ENCODE peak calls at places on chromosomes 3 and 15, in seven cellular contexts. E is HCT116, G is SK-N-SH, Y is K562, F is H1, A is GM12878, M is HepG2. P is an unnamed sample. For H3K4me1 and H3K36me3, the result is how much of the 10 kb centered on the place peaks cover.

GRCh38 chr3:159996018-159996417 is 7.4 kb downstream of the IL12A start:
- DNase-seq in M (no peak), F (no peak), A (no peak), Y (no peak), G (no peak), E (no peak), P (no peak)

GRCh38 chr15:34708422-34708821 is 46.4 kb downstream of the GJD2 start:
- DNase-seq in F (no peak), E (peak), Y (peak), A (no peak), G (peak), M (peak), P (no peak)

GRCh38 chr3:87426916-87427315 is 150.5 kb upstream of the POU1F1 start:
- DNase-seq in G (no peak), M (no peak), Y (no peak), F (no peak), E (no peak), A (no peak), P (no peak)

GRCh38 chr15:99441871-99442267 is 123.9 kb upstream of the MEF2A start:
- DNase-seq in Y (no peak), A (no peak), E (no peak), F (no peak), M (no peak), G (peak), P (no peak)

GRCh38 chr3:13161771-13162535 is 88.7 kb upstream of the IQSEC1 start:
- DNase-seq in A (no peak), M (no peak), E (no peak), Y (no peak), F (no peak), G (no peak), P (no peak)

GRCh38 chr3:71779674-71780377 is 5.1 kb downstream of the PROK2 start:
- DNase-seq in Y (no peak), G (no peak), F (no peak), E (no peak), M (no peak), A (no peak), P (no peak)

GRCh38 chr3:144499346-144499745 is 527.7 kb downstream of the DIPK2A start:
- DNase-seq in F (no peak), Y (no peak), E (no peak), A (no peak), G (no peak), M (no peak), P (no peak)

GRCh38 chr15:42146551-42147430 is 9.6 kb downstream of the PLA2G4F start:
- DNase-seq in G (no peak), E (no peak), M (no peak), F (no peak), Y (peak), A (no peak), P (no peak)

GRCh38 chr3:133600682-133601081 is 27.2 kb downstream of the CDV3 start:
- DNase-seq in E (no peak), M (no peak), G (no peak), A (no peak), F (no peak), Y (no peak), P (no peak)

GRCh38 chr3:120908803-120909601 is 997 bp downstream of the STXBP5L start:
- DNase-seq in E (no peak), M (no peak), F (no peak), A (no peak), G (no peak), Y (no peak), P (no peak)

GRCh38 chr3:170095771-170096170 is 58.0 kb downstream of the GPR160 start:
- DNase-seq in F (no peak), M (no peak), E (no peak), Y (no peak), A (no peak), G (no peak), P (no peak)

GRCh38 chr3:196472286-196472685 is 31.3 kb downstream of the RNF168 start:
- DNase-seq in A (no peak), G (no peak), Y (no peak), F (no peak), M (no peak), E (no peak), P (no peak)

GRCh38 chr3:116423945-116424344 is 21.3 kb downstream of the LSAMP start:
- DNase-seq in M (no peak), A (no peak), E (no peak), F (no peak), G (no peak), Y (no peak), P (no peak)

GRCh38 chr3:139505829-139506386 is 29.6 kb upstream of the RBP2 start:
- DNase-seq in A (no peak), E (no peak), M (no peak), G (no peak), F (no peak), Y (no peak), P (no peak)

GRCh38 chr3:56860948-56861347 is 59.2 kb upstream of the ARHGEF3 start:
- DNase-seq in Y (no peak), A (no peak), G (no peak), E (no peak), M (no peak), F (no peak), P (no peak)

GRCh38 chr15:51341366-51342248 is at the start of gene GLDN:
- DNase-seq in Y (no peak), A (no peak), F (peak), G (peak), M (no peak), E (no peak), P (peak)

GRCh38 chr3:56792201-56792600 is 9.5 kb downstream of the ARHGEF3 start:
- DNase-seq in Y (no peak), A (no peak), F (no peak), M (peak), G (no peak), E (no peak), P (no peak)

GRCh38 chr15:70892912-70893560 is 410 bp downstream of the LRRC49 start:
- DNase-seq in M (peak), G (peak), A (no peak), Y (no peak), F (no peak), E (no peak), P (no peak)

GRCh38 chr3:40719660-40720287 is 195.0 kb downstream of the ZNF621 start:
- DNase-seq in M (peak), F (peak), A (no peak), G (no peak), Y (peak), E (peak), P (peak)

GRCh38 chr3:109224333-109224732 is 87.8 kb downstream of the C3orf85 start:
- DNase-seq in A (no peak), M (peak), G (no peak), E (peak), F (peak), Y (no peak), P (no peak)

GRCh38 chr3:56810912-56811544 is 9.3 kb upstream of the ARHGEF3 start:
- DNase-seq in F (no peak), M (no peak), E (no peak), A (no peak), Y (no peak), G (no peak), P (no peak)

GRCh38 chr3:194265505-194265892 is 85.6 kb downstream of the CPN2 start:
- DNase-seq in A (no peak), G (peak), E (no peak), M (no peak), F (no peak), Y (no peak), P (no peak)

GRCh38 chr3:105676621-105677300 is 192.1 kb downstream of the CBLB start:
- DNase-seq in G (no peak), A (no peak), F (no peak), E (no peak), M (no peak), Y (no peak), P (no peak)

GRCh38 chr3:99188936-99189335 is 287.4 kb upstream of the DCBLD2 start:
- DNase-seq in A (no peak), F (no peak), M (no peak), Y (no peak), G (no peak), E (no peak), P (no peak)

GRCh38 chr3:10973196-10973595 is 19.4 kb upstream of the SLC6A1 start:
- DNase-seq in E (no peak), Y (no peak), F (no peak), A (no peak), M (no peak), G (no peak), P (no peak)

GRCh38 chr3:111577798-111578685 is 17.1 kb downstream of the ZBED2 start:
- DNase-seq in Y (no peak), G (peak), M (peak), F (no peak), E (peak), A (peak), P (peak)

GRCh38 chr15:71634820-71635219 is 175.5 kb upstream of the NR2E3 start:
- DNase-seq in Y (no peak), E (no peak), F (no peak), M (no peak), A (no peak), G (peak), P (peak)

GRCh38 chr15:77346637-77347036 is 73.3 kb downstream of the PEAK1 start:
- DNase-seq in A (no peak), Y (no peak), E (no peak), M (peak), F (no peak), G (no peak), P (no peak)

GRCh38 chr15:37096878-37097568 is 3.3 kb downstream of the MEIS2 start:
- DNase-seq in M (no peak), A (no peak), F (no peak), E (no peak), Y (no peak), G (peak), P (no peak)

GRCh38 chr15:77810180-77810579 is 177.5 kb upstream of the LINGO1 start:
- DNase-seq in F (no peak), M (no peak), E (no peak), Y (no peak), G (no peak), A (no peak), P (no peak)

GRCh38 chr3:151873433-151873832 is at the start of gene SUCNR1:
- DNase-seq in F (no peak), G (no peak), A (no peak), Y (no peak), M (no peak), E (no peak), P (no peak)

GRCh38 chr15:33126559-33127290 is 67.8 kb downstream of the FMN1 start:
- DNase-seq in F (no peak), E (peak), Y (no peak), G (peak), M (peak), A (no peak), P (peak)

GRCh38 chr3:14423197-14423743 is 20.9 kb downstream of the SLC6A6 start:
- DNase-seq in Y (no peak), M (peak), A (no peak), F (no peak), E (no peak), G (no peak), P (no peak)

GRCh38 chr3:14425574-14426304 is 23.3 kb downstream of the SLC6A6 start:
- DNase-seq in F (no peak), M (no peak), G (no peak), Y (no peak), A (no peak), E (no peak), P (no peak)

GRCh38 chr3:14423963-14424362 is 21.6 kb downstream of the SLC6A6 start:
- DNase-seq in G (no peak), A (no peak), M (no peak), F (no peak), E (no peak), Y (no peak), P (no peak)

GRCh38 chr3:14426305-14426620 is 23.9 kb downstream of the SLC6A6 start:
- DNase-seq in E (no peak), F (no peak), A (no peak), M (no peak), Y (no peak), G (no peak), P (no peak)

DNA sequence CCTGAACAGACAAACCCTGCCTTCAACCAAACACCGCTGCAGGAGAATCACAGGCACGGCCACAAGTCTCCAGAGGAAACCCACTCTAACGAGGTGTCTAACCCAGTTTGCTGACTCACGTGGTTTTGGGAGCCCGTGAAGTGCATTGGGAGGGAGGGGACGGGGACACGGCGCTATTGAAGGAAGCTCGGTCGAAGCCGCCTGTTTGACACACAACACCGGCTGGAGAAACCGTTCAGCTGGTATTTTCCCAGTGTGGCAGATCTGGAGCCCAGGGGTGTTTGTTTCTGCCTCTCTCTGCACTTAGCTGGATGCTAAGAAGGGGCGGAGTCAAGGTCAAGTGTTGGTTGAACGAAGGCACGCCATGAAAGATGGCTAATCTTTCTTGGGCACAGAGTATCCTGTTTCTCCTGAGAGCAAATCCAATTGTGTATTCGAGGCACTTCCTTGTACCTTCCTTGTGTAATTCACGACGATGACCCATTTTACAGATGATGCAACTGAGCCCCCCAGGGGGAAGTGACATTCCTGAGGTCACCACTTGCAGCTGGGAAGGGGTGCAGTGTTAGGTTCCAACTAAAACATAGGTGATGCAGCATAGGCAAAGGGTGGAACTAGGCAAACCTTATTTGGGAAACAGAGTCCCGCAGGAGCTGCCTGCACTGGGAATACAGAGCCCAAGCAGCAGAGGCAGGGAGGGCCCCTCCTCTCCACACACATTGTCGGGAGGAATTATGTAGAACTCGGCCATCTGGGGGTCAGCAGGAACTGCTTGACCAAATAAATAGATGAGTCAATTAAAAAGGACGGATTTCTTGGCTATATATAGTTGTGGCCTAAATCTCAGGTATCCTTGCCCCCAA is 22.5 kb downstream of the SLC6A6 start:
- DNase-seq in G (no peak), F (no peak), Y (peak), M (no peak), A (no peak), E (no peak), P (no peak)
- TF ChIP-seq YY1 in G (no peak), F (no peak), Y (no peak), M (no peak), A (no peak), E (no peak), P (no peak)

DNA sequence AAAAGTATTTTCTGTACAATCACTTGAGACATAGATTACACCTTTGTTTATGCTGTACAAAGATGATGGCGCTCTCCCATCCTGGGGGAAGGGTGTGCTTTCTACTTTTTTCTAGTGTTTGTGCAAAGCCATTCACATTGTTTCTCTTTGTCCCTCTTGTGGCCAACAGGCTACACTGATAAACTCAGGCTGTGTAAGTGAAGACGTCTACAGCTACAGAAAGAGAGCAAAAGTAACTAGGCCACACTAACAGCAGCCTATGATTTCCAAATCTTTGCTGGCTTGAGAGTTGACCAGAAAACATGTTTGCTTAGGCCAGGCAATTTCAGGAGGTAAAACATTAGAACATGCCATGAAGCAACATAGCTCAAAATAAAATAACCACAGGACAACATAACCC is 75.1 kb downstream of the FOXB1 start:
- DNase-seq in A (no peak), F (no peak), Y (no peak), G (no peak), E (no peak), M (no peak), P (no peak)
- H3K4me1 ChIP-seq in A (under half), F (under half), Y (under half), G (under half), E (under half), M (under half), P (under half)

DNA sequence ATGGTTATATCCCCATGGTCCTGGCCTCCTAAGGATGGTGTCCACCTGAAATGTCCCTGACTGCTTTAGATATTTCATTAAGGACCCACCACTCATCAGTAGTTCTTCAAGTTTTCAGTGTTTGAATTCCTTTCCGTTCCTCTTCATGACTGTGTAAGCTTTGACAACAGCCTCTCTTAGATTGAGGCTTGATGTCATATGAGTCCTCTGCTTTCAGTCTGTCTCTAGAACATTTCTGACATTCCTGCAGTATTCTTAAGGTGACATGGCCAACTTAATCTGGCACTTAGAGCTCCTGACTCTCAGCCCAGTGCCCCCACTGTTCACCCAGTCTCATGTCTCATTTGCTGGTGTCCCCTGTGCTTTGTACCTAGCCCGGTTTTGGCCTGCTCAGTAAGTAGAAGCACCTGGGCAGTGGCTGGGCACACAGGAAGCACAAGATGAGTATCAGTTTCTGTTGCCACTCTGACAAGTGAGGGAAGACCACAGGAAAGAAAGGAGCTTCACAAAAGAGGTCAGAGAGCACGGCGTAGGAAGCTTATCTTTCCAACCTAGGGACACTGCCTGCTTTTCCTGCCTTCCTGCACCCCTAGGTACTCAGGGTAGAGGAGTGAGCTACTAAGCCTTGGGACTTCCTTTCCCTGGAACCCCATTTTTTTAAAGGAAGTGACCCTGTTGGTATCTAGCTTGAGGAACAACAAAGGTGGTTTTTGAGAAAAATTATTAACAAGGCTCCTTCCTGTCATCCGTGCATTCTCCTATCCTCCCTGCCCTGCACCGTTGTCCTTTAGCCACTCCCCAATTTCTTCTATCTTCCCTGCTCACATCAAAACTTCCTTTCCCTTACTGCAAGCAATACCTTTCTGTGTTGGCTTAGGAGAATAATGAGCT is 103.1 kb downstream of the KLHL25 start:
- DNase-seq in M (no peak), F (no peak), Y (no peak), G (no peak), A (peak), E (no peak), P (no peak)
- H3K36me3 ChIP-seq in M (under half), F (under half), Y (under half), G (half or more), A (under half), E (under half), P (under half)

GRCh38 chr3:171980578-171981270 is 58.7 kb upstream of the FNDC3B start:
- DNase-seq in G (no peak), M (no peak), F (no peak), A (no peak), Y (no peak), E (no peak), P (no peak)
- TF ChIP-seq YY1 in G (no peak), M (no peak), F (no peak), A (no peak), Y (no peak), E (no peak), P (no peak)

GRCh38 chr15:56038015-56038414 is 44.6 kb upstream of the NEDD4 start:
- DNase-seq in A (no peak), G (no peak), M (no peak), Y (no peak), E (no peak), F (no peak), P (no peak)

GRCh38 chr15:56042031-56042430 is 48.6 kb upstream of the NEDD4 start:
- DNase-seq in G (no peak), F (no peak), E (no peak), M (no peak), A (no peak), Y (no peak), P (no peak)

GRCh38 chr15:56042523-56042922 is 49.1 kb upstream of the NEDD4 start:
- DNase-seq in M (peak), A (no peak), G (no peak), F (no peak), Y (no peak), E (no peak), P (no peak)

GRCh38 chr15:56042982-56043980 is 49.9 kb upstream of the NEDD4 start:
- DNase-seq in A (peak), Y (no peak), G (no peak), F (no peak), M (peak), E (no peak), P (no peak)

DNA sequence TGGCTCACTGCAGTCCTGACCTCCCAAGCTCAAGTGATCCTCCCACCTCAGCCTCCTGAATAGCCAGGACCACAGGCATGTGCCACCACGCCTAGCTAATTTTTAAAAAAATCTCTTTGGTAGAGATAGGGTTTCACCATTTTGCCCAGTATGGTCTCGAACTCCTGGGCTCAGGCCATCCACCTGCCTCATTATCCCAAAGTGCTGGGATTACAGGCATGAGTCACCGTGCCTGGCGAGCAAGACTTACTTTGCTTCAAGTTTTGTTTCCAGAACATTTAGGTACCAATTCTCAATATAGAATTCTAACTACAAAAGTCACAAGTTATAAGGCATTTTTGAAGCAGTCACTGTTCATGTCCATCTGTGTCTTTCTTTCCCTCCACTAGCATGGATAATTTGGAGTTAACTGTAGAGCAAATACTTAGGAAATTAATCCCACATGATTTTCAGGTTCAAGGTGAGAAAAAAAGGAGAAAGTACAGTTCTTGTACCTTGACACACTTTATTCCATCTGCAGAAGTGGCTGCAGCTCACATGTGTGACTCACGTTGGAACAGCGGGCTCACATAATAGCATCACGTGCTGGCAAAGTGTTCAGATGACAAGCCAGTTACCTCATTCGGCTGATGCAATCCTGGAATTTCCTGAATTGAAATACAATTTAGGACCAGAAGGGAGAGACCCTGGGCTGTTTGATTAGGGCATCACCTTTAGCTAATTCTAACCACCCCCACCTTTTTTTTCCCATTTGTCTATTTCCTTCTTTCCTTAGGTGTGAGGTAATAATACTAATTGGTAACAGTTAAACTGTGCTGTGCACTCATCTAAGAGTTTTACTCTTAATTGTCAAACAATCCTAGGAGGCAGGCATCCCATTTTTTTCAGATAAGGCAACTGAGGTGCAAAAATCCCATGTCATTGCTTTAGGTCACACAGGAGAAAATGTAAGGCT is 46.9 kb upstream of the NEDD4 start:
- DNase-seq in E (peak), F (no peak), G (no peak), M (peak), Y (no peak), A (no peak), P (no peak)
- H3K4me1 ChIP-seq in E (under half), F (under half), G (under half), M (under half), Y (under half), A (under half), P (under half)